ENCODE peak calls at places on chromosomes 12 and 14, in four cellular contexts. One of them, this sample, is unnamed.

GRCh38 chr12:93468008-93468371 is 676 bp downstream of the MRPL42 start:
- DNase-seq in prostate gland: no peak
- DNase-seq in NCI-H748 treated with DMSO at 0.1 percent for 48 hours: no peak
- DNase-seq in GDM1: no peak
- DNase-seq in this sample: no peak

GRCh38 chr12:88572785-88573565 is 7.3 kb downstream of the KITLG start:
- DNase-seq in prostate gland: no peak
- DNase-seq in NCI-H748 treated with DMSO at 0.1 percent for 48 hours: no peak
- DNase-seq in GDM1: no peak
- DNase-seq in this sample: no peak

GRCh38 chr14:95319312-95320075 is at the start of gene CLMN:
- DNase-seq in prostate gland: peak; percentile 36
- DNase-seq in NCI-H748 treated with DMSO at 0.1 percent for 48 hours: peak; percentile 65
- DNase-seq in GDM1: no peak
- DNase-seq in this sample: peak; percentile 16

GRCh38 chr12:89962648-89963047 is 254.0 kb upstream of the ATP2B1 start:
- DNase-seq in prostate gland: no peak
- DNase-seq in NCI-H748 treated with DMSO at 0.1 percent for 48 hours: no peak
- DNase-seq in GDM1: no peak
- DNase-seq in this sample: no peak

GRCh38 chr12:50411051-50411660 is 10.5 kb downstream of the LARP4 start:
- DNase-seq in prostate gland: no peak
- DNase-seq in NCI-H748 treated with DMSO at 0.1 percent for 48 hours: no peak
- DNase-seq in GDM1: no peak
- DNase-seq in this sample: no peak

GRCh38 chr12:54019111-54019811 is 9.0 kb upstream of the HOXC6 start:
- DNase-seq in prostate gland: no peak
- DNase-seq in NCI-H748 treated with DMSO at 0.1 percent for 48 hours: no peak
- DNase-seq in GDM1: no peak
- DNase-seq in this sample: no peak

GRCh38 chr12:83140135-83140534 is 453.4 kb downstream of the TMTC2 start:
- DNase-seq in prostate gland: no peak
- DNase-seq in NCI-H748 treated with DMSO at 0.1 percent for 48 hours: no peak
- DNase-seq in GDM1: no peak
- DNase-seq in this sample: no peak

GRCh38 chr12:54394281-54394719 is 9.8 kb upstream of the ZNF385A start:
- DNase-seq in prostate gland: peak; percentile 67
- DNase-seq in NCI-H748 treated with DMSO at 0.1 percent for 48 hours: peak; percentile 36
- DNase-seq in GDM1: peak; percentile 42
- DNase-seq in this sample: no peak

GRCh38 chr14:98853063-98853729 is 418.8 kb downstream of the BCL11B start:
- DNase-seq in prostate gland: no peak
- DNase-seq in NCI-H748 treated with DMSO at 0.1 percent for 48 hours: no peak
- DNase-seq in GDM1: no peak
- DNase-seq in this sample: no peak

GRCh38 chr12:31011746-31012567 is 61.7 kb upstream of the DDX11 start:
- DNase-seq in prostate gland: no peak
- DNase-seq in NCI-H748 treated with DMSO at 0.1 percent for 48 hours: no peak
- DNase-seq in GDM1: no peak
- DNase-seq in this sample: no peak

GRCh38 chr12:2613674-2614073 is 181.1 kb upstream of the FKBP4 start:
- DNase-seq in prostate gland: no peak
- DNase-seq in NCI-H748 treated with DMSO at 0.1 percent for 48 hours: no peak
- DNase-seq in GDM1: peak; percentile 63
- DNase-seq in this sample: no peak

GRCh38 chr14:65696801-65697200 is 284.3 kb downstream of the FUT8 start:
- DNase-seq in prostate gland: no peak
- DNase-seq in NCI-H748 treated with DMSO at 0.1 percent for 48 hours: no peak
- DNase-seq in GDM1: no peak
- DNase-seq in this sample: no peak

GRCh38 chr12:108289342-108290131 is 49.6 kb downstream of the CMKLR1 start:
- DNase-seq in prostate gland: no peak
- DNase-seq in NCI-H748 treated with DMSO at 0.1 percent for 48 hours: no peak
- DNase-seq in GDM1: no peak
- DNase-seq in this sample: no peak

GRCh38 chr12:81209001-81209400 is 131.1 kb downstream of the ACSS3 start:
- DNase-seq in prostate gland: no peak
- DNase-seq in NCI-H748 treated with DMSO at 0.1 percent for 48 hours: no peak
- DNase-seq in GDM1: no peak
- DNase-seq in this sample: no peak

GRCh38 chr14:87522575-87522974 is 470.4 kb downstream of the GALC start:
- DNase-seq in prostate gland: no peak
- DNase-seq in NCI-H748 treated with DMSO at 0.1 percent for 48 hours: no peak
- DNase-seq in GDM1: no peak
- DNase-seq in this sample: no peak

This sample was measured in HL-60.